ENCODE peak calls at places on chromosomes 6 and 20, in five cellular contexts. F, Z, E, U and W are unnamed samples.

GRCh38 chr6:157994126-157994795 is 12.6 kb downstream of the SYNJ2 start:
- DNase-seq in F (no peak), Z (no peak), E (no peak), U (no peak), W (peak)

GRCh38 chr20:41119593-41120561 is 17.5 kb upstream of the PLCG1 start:
- DNase-seq in F (no peak), Z (no peak), E (no peak), U (no peak), W (no peak)

GRCh38 chr20:32600681-32601237 is 15.6 kb upstream of the NOL4L start:
- DNase-seq in F (no peak), Z (no peak), E (no peak), U (no peak), W (no peak)

GRCh38 chr20:37007898-37008649 is 56.6 kb upstream of the SAMHD1 start:
- DNase-seq in F (peak), Z (no peak), E (peak), U (peak), W (no peak)

GRCh38 chr6:106870069-106870468 is 104.5 kb downstream of the CD24 start:
- DNase-seq in F (peak), Z (no peak), E (peak), U (no peak), W (peak)

GRCh38 chr20:20017852-20018245 is 687 bp downstream of the NAA20 start:
- DNase-seq in F (no peak), Z (no peak), E (peak), U (no peak), W (no peak)

GRCh38 chr6:79946773-79947190 is 571 bp downstream of the ELOVL4 start:
- DNase-seq in F (peak), Z (peak), E (peak), U (no peak), W (no peak)

GRCh38 chr6:31791324-31792089 is 4.0 kb downstream of the VARS1 start:
- DNase-seq in F (peak), Z (no peak), E (peak), U (no peak), W (no peak)

GRCh38 chr6:40916816-40917215 is 122.2 kb downstream of the UNC5CL start:
- DNase-seq in F (peak), Z (no peak), E (no peak), U (no peak), W (no peak)

GRCh38 chr6:41546475-41546865 is 289 bp downstream of the FOXP4 start:
- DNase-seq in F (no peak), Z (peak), E (no peak), U (no peak), W (no peak)

GRCh38 chr20:35635652-35636051 is 20.0 kb downstream of the SPAG4 start:
- DNase-seq in F (no peak), Z (no peak), E (no peak), U (no peak), W (no peak)

GRCh38 chr6:166333172-166333995 is 9.0 kb downstream of the SFT2D1 start:
- DNase-seq in F (no peak), Z (no peak), E (no peak), U (no peak), W (no peak)

GRCh38 chr6:36904851-36905393 is 19.2 kb downstream of the C6orf89 start:
- DNase-seq in F (no peak), Z (no peak), E (no peak), U (no peak), W (no peak)

GRCh38 chr20:39069976-39070375 is 107.8 kb downstream of the DHX35 start:
- DNase-seq in F (no peak), Z (no peak), E (no peak), U (no peak), W (no peak)

GRCh38 chr6:130033999-130034814 is 15.8 kb downstream of the L3MBTL3 start:
- DNase-seq in F (peak), Z (no peak), E (no peak), U (no peak), W (no peak)

GRCh38 chr20:208937-209566 is 18.0 kb upstream of the DEFB129 start:
- DNase-seq in F (peak), Z (no peak), E (peak), U (peak), W (peak)

GRCh38 chr6:34610819-34611477 is 54.8 kb upstream of the SPDEF start:
- DNase-seq in F (peak), Z (no peak), E (peak), U (peak), W (peak)

GRCh38 chr6:38933426-38933825 is 115.2 kb upstream of the GLP1R start:
- DNase-seq in F (peak), Z (no peak), E (peak), U (no peak), W (no peak)

GRCh38 chr20:59214619-59215547 is 51.3 kb downstream of the ZNF831 start:
- DNase-seq in F (no peak), Z (no peak), E (no peak), U (no peak), W (no peak)

GRCh38 chr20:52426856-52427255 is 235.3 kb upstream of the ZFP64 start:
- DNase-seq in F (no peak), Z (no peak), E (no peak), U (no peak), W (no peak)

GRCh38 chr6:161215193-161215592 is 58.7 kb downstream of the AGPAT4 start:
- DNase-seq in F (peak), Z (no peak), E (no peak), U (no peak), W (no peak)

GRCh38 chr20:18004389-18005031 is 35.7 kb downstream of the MGME1 start:
- DNase-seq in F (peak), Z (no peak), E (no peak), U (no peak), W (no peak)

GRCh38 chr6:90295854-90296345 is 743 bp downstream of the BACH2 start:
- DNase-seq in F (peak), Z (peak), E (peak), U (no peak), W (no peak)

GRCh38 chr20:35663516-35663812 is 1.2 kb downstream of the CPNE1 start:
- DNase-seq in F (peak), Z (no peak), E (no peak), U (no peak), W (no peak)

GRCh38 chr20:6178537-6178936 is 55.7 kb upstream of the FERMT1 start:
- DNase-seq in F (peak), Z (no peak), E (no peak), U (no peak), W (no peak)

GRCh38 chr6:134802426-134803058 is 147.4 kb downstream of the ALDH8A1 start:
- DNase-seq in F (no peak), Z (no peak), E (peak), U (no peak), W (peak)

GRCh38 chr20:52515877-52516276 is 324.3 kb upstream of the ZFP64 start:
- DNase-seq in F (no peak), Z (no peak), E (no peak), U (no peak), W (no peak)

GRCh38 chr6:131062245-131063027 is 609 bp downstream of the EPB41L2 start:
- DNase-seq in F (no peak), Z (peak), E (no peak), U (no peak), W (no peak)

GRCh38 chr6:16276991-16277981 is 38.9 kb downstream of the GMPR start:
- DNase-seq in F (peak), Z (no peak), E (peak), U (peak), W (peak)

GRCh38 chr6:610882-611281 is 46.0 kb downstream of the HUS1B start:
- DNase-seq in F (peak), Z (no peak), E (no peak), U (no peak), W (no peak)

GRCh38 chr6:4397307-4397706 is 261.9 kb upstream of the ECI2 start:
- DNase-seq in F (no peak), Z (no peak), E (no peak), U (no peak), W (no peak)

GRCh38 chr6:157469378-157469777 is 88.4 kb downstream of the ZDHHC14 start:
- DNase-seq in F (peak), Z (no peak), E (no peak), U (no peak), W (peak)

GRCh38 chr20:33095249-33095648 is 15.8 kb downstream of the BPIFB4 start:
- DNase-seq in F (no peak), Z (no peak), E (no peak), U (no peak), W (no peak)

GRCh38 chr6:111406200-111406711 is 76.8 kb downstream of the REV3L start:
- DNase-seq in F (no peak), Z (no peak), E (no peak), U (no peak), W (no peak)

GRCh38 chr6:128370072-128370471 is 150.3 kb downstream of the PTPRK start:
- DNase-seq in F (peak), Z (no peak), E (peak), U (no peak), W (no peak)